ENCODE peak calls at places on chromosomes 5 and 9, in ten cellular contexts. One of them, this sample, is unnamed.

GRCh38 chr5:62168882-62169281 is 137.1 kb upstream of the KIF2A start:
- DNase-seq in GM03348: no peak
- DNase-seq in midbrain: no peak
- DNase-seq in cerebellar cortex: no peak
- DNase-seq in activated naive CD4-positive, alpha-beta T cell treated with Interleukin-2 at 50 U/mL for 16 hours: no peak
- DNase-seq in retina: no peak
- DNase-seq in H9: no peak
- DNase-seq in vagina: no peak
- DNase-seq in A549: no peak
- DNase-seq in ELF-1: no peak
- DNase-seq in this sample: no peak

GRCh38 chr5:13601152-13601551 is 343.3 kb downstream of the DNAH5 start:
- DNase-seq in retina: no peak
- DNase-seq in ELF-1: no peak
- DNase-seq in GM03348: peak
- DNase-seq in A549: no peak
- DNase-seq in H9: no peak
- DNase-seq in activated naive CD4-positive, alpha-beta T cell treated with Interleukin-2 at 50 U/mL for 16 hours: no peak
- DNase-seq in vagina: no peak
- DNase-seq in midbrain: no peak
- DNase-seq in cerebellar cortex: no peak
- DNase-seq in this sample: no peak

GRCh38 chr5:159548517-159548916 is 218.2 kb upstream of the IL12B start:
- DNase-seq in H9: no peak
- DNase-seq in retina: no peak
- DNase-seq in vagina: no peak
- DNase-seq in ELF-1: no peak
- DNase-seq in midbrain: no peak
- DNase-seq in cerebellar cortex: no peak
- DNase-seq in A549: no peak
- DNase-seq in activated naive CD4-positive, alpha-beta T cell treated with Interleukin-2 at 50 U/mL for 16 hours: no peak
- DNase-seq in GM03348: no peak
- DNase-seq in this sample: no peak

GRCh38 chr5:176535101-176535654 is 2.0 kb downstream of the RNF44 start:
- DNase-seq in H9: no peak
- DNase-seq in ELF-1: no peak
- DNase-seq in retina: no peak
- DNase-seq in vagina: no peak
- DNase-seq in activated naive CD4-positive, alpha-beta T cell treated with Interleukin-2 at 50 U/mL for 16 hours: peak
- DNase-seq in GM03348: no peak
- DNase-seq in A549: peak
- DNase-seq in cerebellar cortex: no peak
- DNase-seq in midbrain: peak
- DNase-seq in this sample: peak

GRCh38 chr9:81666123-81666522 is 23.2 kb downstream of the TLE1 start:
- DNase-seq in A549: peak
- DNase-seq in H9: no peak
- DNase-seq in cerebellar cortex: no peak
- DNase-seq in retina: no peak
- DNase-seq in vagina: no peak
- DNase-seq in midbrain: no peak
- DNase-seq in ELF-1: no peak
- DNase-seq in GM03348: no peak
- DNase-seq in activated naive CD4-positive, alpha-beta T cell treated with Interleukin-2 at 50 U/mL for 16 hours: no peak
- DNase-seq in this sample: no peak

GRCh38 chr5:72525816-72526215 is 18.6 kb upstream of the ZNF366 start:
- DNase-seq in midbrain: no peak
- DNase-seq in GM03348: peak
- DNase-seq in vagina: no peak
- DNase-seq in retina: no peak
- DNase-seq in cerebellar cortex: no peak
- DNase-seq in A549: peak
- DNase-seq in activated naive CD4-positive, alpha-beta T cell treated with Interleukin-2 at 50 U/mL for 16 hours: no peak
- DNase-seq in ELF-1: peak
- DNase-seq in H9: no peak
- DNase-seq in this sample: no peak

GRCh38 chr9:35350827-35351549 is 138.9 kb upstream of the RUSC2 start:
- DNase-seq in retina: no peak
- DNase-seq in cerebellar cortex: no peak
- DNase-seq in activated naive CD4-positive, alpha-beta T cell treated with Interleukin-2 at 50 U/mL for 16 hours: no peak
- DNase-seq in A549: no peak
- DNase-seq in GM03348: no peak
- DNase-seq in vagina: no peak
- DNase-seq in H9: no peak
- DNase-seq in midbrain: no peak
- DNase-seq in ELF-1: no peak
- DNase-seq in this sample: no peak

GRCh38 chr5:173615884-173616576 is 420 bp downstream of the BOD1 start:
- DNase-seq in cerebellar cortex: peak
- DNase-seq in A549: peak
- DNase-seq in midbrain: peak
- DNase-seq in H9: peak
- DNase-seq in retina: peak
- DNase-seq in activated naive CD4-positive, alpha-beta T cell treated with Interleukin-2 at 50 U/mL for 16 hours: peak
- DNase-seq in vagina: no peak
- DNase-seq in GM03348: peak
- DNase-seq in ELF-1: peak
- DNase-seq in this sample: peak

GRCh38 chr5:143398053-143398355 is 5.5 kb downstream of the NR3C1 start:
- DNase-seq in vagina: no peak
- DNase-seq in A549: no peak
- DNase-seq in H9: no peak
- DNase-seq in ELF-1: no peak
- DNase-seq in GM03348: no peak
- DNase-seq in retina: no peak
- DNase-seq in cerebellar cortex: peak
- DNase-seq in activated naive CD4-positive, alpha-beta T cell treated with Interleukin-2 at 50 U/mL for 16 hours: no peak
- DNase-seq in midbrain: no peak
- DNase-seq in this sample: no peak

GRCh38 chr5:180799194-180799593 is 3.4 kb downstream of the MGAT1 start:
- DNase-seq in midbrain: no peak
- DNase-seq in ELF-1: peak
- DNase-seq in H9: peak
- DNase-seq in A549: peak
- DNase-seq in activated naive CD4-positive, alpha-beta T cell treated with Interleukin-2 at 50 U/mL for 16 hours: no peak
- DNase-seq in GM03348: no peak
- DNase-seq in cerebellar cortex: no peak
- DNase-seq in vagina: peak
- DNase-seq in retina: no peak
- DNase-seq in this sample: no peak

GRCh38 chr5:73214921-73215490 is 42.0 kb downstream of the TMEM174 start:
- DNase-seq in GM03348: no peak
- DNase-seq in H9: no peak
- DNase-seq in A549: no peak
- DNase-seq in vagina: no peak
- DNase-seq in cerebellar cortex: no peak
- DNase-seq in retina: peak
- DNase-seq in midbrain: no peak
- DNase-seq in ELF-1: peak
- DNase-seq in activated naive CD4-positive, alpha-beta T cell treated with Interleukin-2 at 50 U/mL for 16 hours: no peak
- DNase-seq in this sample: no peak

GRCh38 chr9:127144670-127145458 is 22.4 kb upstream of the ANGPTL2 start:
- DNase-seq in activated naive CD4-positive, alpha-beta T cell treated with Interleukin-2 at 50 U/mL for 16 hours: no peak
- DNase-seq in H9: peak
- DNase-seq in A549: no peak
- DNase-seq in vagina: no peak
- DNase-seq in midbrain: no peak
- DNase-seq in cerebellar cortex: no peak
- DNase-seq in GM03348: no peak
- DNase-seq in ELF-1: no peak
- DNase-seq in retina: no peak
- DNase-seq in this sample: peak

GRCh38 chr9:86939311-86939710 is 8.0 kb downstream of the GAS1 start:
- DNase-seq in cerebellar cortex: no peak
- DNase-seq in midbrain: no peak
- DNase-seq in retina: no peak
- DNase-seq in H9: no peak
- DNase-seq in A549: no peak
- DNase-seq in activated naive CD4-positive, alpha-beta T cell treated with Interleukin-2 at 50 U/mL for 16 hours: no peak
- DNase-seq in GM03348: no peak
- DNase-seq in vagina: no peak
- DNase-seq in ELF-1: no peak
- DNase-seq in this sample: no peak

GRCh38 chr5:97545856-97546570 is 363.0 kb upstream of the RIOK2 start:
- DNase-seq in midbrain: no peak
- DNase-seq in vagina: no peak
- DNase-seq in GM03348: peak
- DNase-seq in activated naive CD4-positive, alpha-beta T cell treated with Interleukin-2 at 50 U/mL for 16 hours: no peak
- DNase-seq in H9: no peak
- DNase-seq in cerebellar cortex: no peak
- DNase-seq in retina: peak
- DNase-seq in A549: no peak
- DNase-seq in ELF-1: no peak
- DNase-seq in this sample: no peak

GRCh38 chr5:137098663-137099062 is 400.5 kb downstream of the SPOCK1 start:
- DNase-seq in cerebellar cortex: no peak
- DNase-seq in H9: no peak
- DNase-seq in vagina: no peak
- DNase-seq in activated naive CD4-positive, alpha-beta T cell treated with Interleukin-2 at 50 U/mL for 16 hours: no peak
- DNase-seq in A549: no peak
- DNase-seq in ELF-1: no peak
- DNase-seq in retina: no peak
- DNase-seq in midbrain: no peak
- DNase-seq in GM03348: no peak
- DNase-seq in this sample: no peak

GRCh38 chr5:150058480-150059126 is 27.8 kb downstream of the CSF1R start:
- DNase-seq in ELF-1: no peak
- DNase-seq in activated naive CD4-positive, alpha-beta T cell treated with Interleukin-2 at 50 U/mL for 16 hours: no peak
- DNase-seq in midbrain: peak
- DNase-seq in retina: no peak
- DNase-seq in H9: no peak
- DNase-seq in cerebellar cortex: peak
- DNase-seq in A549: no peak
- DNase-seq in GM03348: peak
- DNase-seq in vagina: no peak
- DNase-seq in this sample: no peak

GRCh38 chr9:81851340-81851739 is 76.9 kb upstream of the SPATA31D4 start:
- DNase-seq in cerebellar cortex: no peak
- DNase-seq in ELF-1: no peak
- DNase-seq in GM03348: no peak
- DNase-seq in vagina: no peak
- DNase-seq in midbrain: no peak
- DNase-seq in retina: no peak
- DNase-seq in activated naive CD4-positive, alpha-beta T cell treated with Interleukin-2 at 50 U/mL for 16 hours: no peak
- DNase-seq in A549: no peak
- DNase-seq in H9: no peak
- DNase-seq in this sample: no peak

GRCh38 chr5:109485030-109485429 is 75.3 kb upstream of the PJA2 start:
- DNase-seq in activated naive CD4-positive, alpha-beta T cell treated with Interleukin-2 at 50 U/mL for 16 hours: no peak
- DNase-seq in vagina: no peak
- DNase-seq in GM03348: no peak
- DNase-seq in H9: no peak
- DNase-seq in cerebellar cortex: peak
- DNase-seq in A549: no peak
- DNase-seq in midbrain: peak
- DNase-seq in ELF-1: no peak
- DNase-seq in retina: no peak
- DNase-seq in this sample: peak

GRCh38 chr5:128376577-128376976 is 161.5 kb downstream of the FBN2 start:
- DNase-seq in activated naive CD4-positive, alpha-beta T cell treated with Interleukin-2 at 50 U/mL for 16 hours: no peak
- DNase-seq in midbrain: no peak
- DNase-seq in GM03348: no peak
- DNase-seq in retina: no peak
- DNase-seq in A549: no peak
- DNase-seq in vagina: no peak
- DNase-seq in ELF-1: no peak
- DNase-seq in H9: no peak
- DNase-seq in cerebellar cortex: no peak
- DNase-seq in this sample: no peak